ENCODE peak calls at places on chromosomes 12 and 14, in ten cellular contexts. Q is HCT116, F is AG10803, I is Peyer's patch, K is heart left ventricle, B is left ventricle myocardium inferior, O is lower leg skin, U is fibroblast of lung, D is OCI-LY7, X is transverse colon. V is an unnamed sample.

GRCh38 chr12:47277972-47278448 is 198.3 kb upstream of the AMIGO2 start:
- DNase-seq in Q (peak), F (peak), I (no peak), K (no peak), B (no peak), O (no peak), U (peak), D (no peak), X (no peak), V (peak)

GRCh38 chr14:96757456-96757855 is 39.7 kb upstream of the VRK1 start:
- DNase-seq in Q (no peak), F (no peak), I (no peak), K (no peak), B (no peak), O (peak), U (no peak), D (no peak), X (no peak), V (no peak)

GRCh38 chr14:36766974-36767373 is 105.3 kb downstream of the PAX9 start:
- DNase-seq in Q (no peak), F (no peak), I (no peak), K (no peak), B (no peak), O (no peak), U (no peak), D (no peak), X (no peak), V (no peak)

GRCh38 chr14:53955671-53956426 is 776 bp downstream of the BMP4 start:
- DNase-seq in Q (no peak), F (no peak), I (peak), K (peak), B (peak), O (peak), U (peak), D (no peak), X (peak), V (no peak)

GRCh38 chr14:67680941-67681340 is 6.5 kb upstream of the VTI1B start:
- DNase-seq in Q (no peak), F (no peak), I (no peak), K (no peak), B (no peak), O (no peak), U (no peak), D (no peak), X (no peak), V (no peak)

GRCh38 chr14:100824156-100824555 is 1.8 kb upstream of the MEG3 start:
- DNase-seq in Q (no peak), F (peak), I (no peak), K (peak), B (peak), O (no peak), U (peak), D (no peak), X (no peak), V (peak)

GRCh38 chr12:102061096-102061555 is 665 bp downstream of the WASHC3 start:
- DNase-seq in Q (no peak), F (peak), I (no peak), K (no peak), B (no peak), O (no peak), U (no peak), D (peak), X (no peak), V (peak)

GRCh38 chr14:20714593-20715250 is 26.2 kb downstream of the ANG start:
- DNase-seq in Q (no peak), F (peak), I (peak), K (peak), B (peak), O (peak), U (no peak), D (no peak), X (peak), V (peak)

GRCh38 chr14:55532645-55533309 is 47.2 kb upstream of the KTN1 start:
- DNase-seq in Q (no peak), F (no peak), I (no peak), K (no peak), B (no peak), O (no peak), U (no peak), D (no peak), X (no peak), V (no peak)

GRCh38 chr12:1915082-1915968 is 3.1 kb downstream of the CACNA2D4 start:
- DNase-seq in Q (no peak), F (no peak), I (no peak), K (no peak), B (no peak), O (peak), U (no peak), D (peak), X (no peak), V (no peak)

GRCh38 chr12:47268501-47269459 is 189.0 kb upstream of the AMIGO2 start:
- DNase-seq in Q (no peak), F (no peak), I (no peak), K (no peak), B (no peak), O (no peak), U (no peak), D (peak), X (no peak), V (no peak)

GRCh38 chr12:29067430-29067829 is 81.6 kb upstream of the FAR2 start:
- DNase-seq in Q (no peak), F (no peak), I (no peak), K (no peak), B (no peak), O (no peak), U (no peak), D (no peak), X (no peak), V (no peak)

GRCh38 chr14:22979748-22980392 is 2.5 kb downstream of the AJUBA start:
- DNase-seq in Q (no peak), F (no peak), I (no peak), K (no peak), B (no peak), O (no peak), U (no peak), D (no peak), X (no peak), V (no peak)

GRCh38 chr14:101956179-101956885 is 8.0 kb upstream of the DYNC1H1 start:
- DNase-seq in Q (no peak), F (no peak), I (peak), K (no peak), B (no peak), O (peak), U (no peak), D (no peak), X (no peak), V (no peak)

GRCh38 chr14:92348154-92348553 is 25.2 kb downstream of the SLC24A4 start:
- DNase-seq in Q (no peak), F (no peak), I (no peak), K (no peak), B (no peak), O (no peak), U (no peak), D (no peak), X (peak), V (no peak)

GRCh38 chr14:24848427-24848826 is 201.5 kb downstream of the STXBP6 start:
- DNase-seq in Q (no peak), F (peak), I (no peak), K (no peak), B (no peak), O (no peak), U (peak), D (no peak), X (no peak), V (peak)

GRCh38 chr12:2190085-2190484 is 137.3 kb downstream of the CACNA1C start:
- DNase-seq in Q (no peak), F (no peak), I (no peak), K (no peak), B (no peak), O (no peak), U (no peak), D (no peak), X (no peak), V (no peak)

GRCh38 chr12:129887047-129887568 is 16.7 kb downstream of the TMEM132D start:
- DNase-seq in Q (no peak), F (peak), I (no peak), K (no peak), B (no peak), O (no peak), U (peak), D (no peak), X (no peak), V (no peak)

GRCh38 chr14:22099942-22100763 is 426.5 kb upstream of the OR4E1 start:
- DNase-seq in Q (peak), F (peak), I (no peak), K (peak), B (peak), O (peak), U (peak), D (peak), X (peak), V (peak)

GRCh38 chr12:25942709-25943108 is 15.8 kb upstream of the RASSF8 start:
- DNase-seq in Q (no peak), F (peak), I (no peak), K (no peak), B (no peak), O (no peak), U (peak), D (no peak), X (no peak), V (no peak)

DNA sequence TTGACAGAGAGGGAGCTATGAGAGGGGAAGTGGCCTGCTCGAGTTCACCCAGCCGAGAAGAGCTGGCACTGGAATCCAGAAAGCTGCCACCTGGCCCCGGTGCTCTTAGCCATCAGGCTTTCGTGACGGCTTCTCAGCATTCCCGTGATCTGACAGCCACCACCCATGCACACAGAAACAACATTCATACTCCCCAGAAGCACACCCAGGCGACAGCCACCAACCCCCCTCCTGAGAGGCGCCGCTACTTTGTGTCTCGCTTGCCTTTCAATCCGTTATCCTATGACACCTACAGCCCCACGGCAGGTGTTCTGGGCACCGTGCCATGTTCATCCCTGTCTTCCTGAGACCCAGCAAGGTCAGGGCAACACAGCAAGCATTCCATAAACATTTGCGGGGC is 31.4 kb downstream of the PSMC1 start:
- DNase-seq in Q (no peak), F (no peak), I (no peak), K (no peak), B (no peak), O (peak), U (no peak), D (no peak), X (no peak), V (no peak)
- TF ChIP-seq CTCF in Q (no peak), F (no peak), I (no peak), K (no peak), B (no peak), O (no peak), U (no peak), D (no peak), X (no peak), V (no peak)

GRCh38 chr14:94594441-94594840 is 13.2 kb downstream of the SERPINA5 start:
- DNase-seq in Q (no peak), F (no peak), I (no peak), K (no peak), B (no peak), O (no peak), U (no peak), D (no peak), X (no peak), V (no peak)

GRCh38 chr14:94593749-94594431 is 12.7 kb downstream of the SERPINA5 start:
- DNase-seq in Q (no peak), F (no peak), I (no peak), K (no peak), B (no peak), O (no peak), U (no peak), D (no peak), X (no peak), V (no peak)

GRCh38 chr14:94592457-94592856 is 11.2 kb downstream of the SERPINA5 start:
- DNase-seq in Q (no peak), F (no peak), I (no peak), K (no peak), B (no peak), O (no peak), U (no peak), D (no peak), X (no peak), V (no peak)

GRCh38 chr14:94591871-94592270 is 10.6 kb downstream of the SERPINA5 start:
- DNase-seq in Q (no peak), F (no peak), I (no peak), K (no peak), B (no peak), O (no peak), U (no peak), D (no peak), X (no peak), V (no peak)

DNA sequence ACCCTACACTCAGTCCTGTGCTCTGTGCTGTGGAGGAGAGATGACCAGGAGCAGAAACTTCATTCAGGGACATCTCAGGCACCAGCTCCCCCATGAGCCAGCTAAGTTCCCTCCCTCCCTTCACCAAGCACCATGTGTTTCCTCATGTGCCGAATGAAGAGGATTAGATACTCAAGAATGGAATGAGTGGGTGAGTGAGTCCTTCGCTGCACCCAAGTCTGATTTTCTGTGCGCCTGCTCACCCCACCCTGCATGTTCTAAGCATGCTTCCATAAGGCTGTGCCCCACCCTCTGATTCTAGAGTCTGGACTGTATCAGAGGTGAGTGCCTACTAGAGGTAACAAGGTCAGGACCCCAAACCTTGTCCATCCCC is 12.1 kb downstream of the SERPINA5 start:
- DNase-seq in Q (no peak), F (no peak), I (no peak), K (no peak), B (no peak), O (no peak), U (no peak), D (no peak), X (no peak), V (no peak)
- H3K4me3 ChIP-seq in Q (no peak), F (no peak), I (no peak), K (no peak), B (no peak), O (no peak), U (no peak), D (no peak), X (no peak), V (no peak)

GRCh38 chr12:127819066-127819465 is 447.9 kb upstream of the TMEM132C start:
- DNase-seq in Q (no peak), F (peak), I (no peak), K (no peak), B (no peak), O (no peak), U (peak), D (no peak), X (no peak), V (no peak)

GRCh38 chr12:127820846-127821245 is 446.1 kb upstream of the TMEM132C start:
- DNase-seq in Q (no peak), F (no peak), I (no peak), K (no peak), B (no peak), O (no peak), U (no peak), D (no peak), X (no peak), V (no peak)

GRCh38 chr12:127822743-127823433 is 444.1 kb upstream of the TMEM132C start:
- DNase-seq in Q (no peak), F (no peak), I (no peak), K (no peak), B (peak), O (no peak), U (peak), D (peak), X (no peak), V (no peak)

DNA sequence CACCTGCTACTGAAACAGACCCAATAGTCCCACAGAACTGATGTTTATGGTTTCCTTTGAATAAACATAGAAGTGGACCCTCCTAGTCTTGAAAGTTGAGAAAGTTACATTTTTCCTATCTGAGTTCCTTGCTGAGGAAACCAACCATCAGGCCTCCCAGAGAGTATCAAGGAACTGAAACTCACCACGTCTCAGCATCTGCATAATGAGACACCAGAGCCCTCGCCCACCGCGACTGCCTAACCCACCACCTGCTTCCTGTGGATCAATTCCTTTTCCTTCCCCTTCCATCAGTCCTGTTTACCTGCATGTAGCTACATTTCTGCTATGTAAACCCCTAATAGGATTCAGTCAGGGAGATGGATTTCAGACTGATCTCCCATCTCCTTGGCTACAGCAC is 443.2 kb upstream of the TMEM132C start:
- DNase-seq in Q (no peak), F (no peak), I (no peak), K (no peak), B (no peak), O (no peak), U (no peak), D (peak), X (no peak), V (no peak)
- TF ChIP-seq CTCF in Q (no peak), F (no peak), I (no peak), K (no peak), B (no peak), O (no peak), U (no peak), D (no peak), X (no peak), V (no peak)

DNA sequence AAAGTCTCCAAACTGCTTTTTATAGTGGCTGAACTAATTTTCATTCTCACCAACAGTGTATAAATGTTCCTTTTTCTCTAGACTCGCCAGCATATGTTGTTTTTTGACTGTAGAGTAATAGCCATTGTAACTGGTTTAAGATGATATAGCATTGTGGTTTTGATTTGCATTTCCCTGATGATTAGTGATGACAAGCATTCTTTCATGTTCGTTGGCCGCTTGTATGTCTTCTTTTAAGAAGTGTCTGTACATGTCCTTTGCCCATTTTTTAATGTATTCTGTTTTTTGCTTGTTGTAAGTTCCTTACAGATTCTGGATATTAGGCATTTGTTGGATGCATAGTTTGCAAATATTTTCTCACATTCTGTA is 404.9 kb downstream of the FLRT2 start:
- DNase-seq in Q (no peak), F (no peak), I (no peak), K (no peak), B (no peak), O (no peak), U (peak), D (peak), X (no peak), V (no peak)
- H3K4me3 ChIP-seq in Q (no peak), F (peak), I (peak), K (peak), B (peak), O (no peak), U (no peak), D (peak), X (peak), V (peak)

GRCh38 chr12:50039151-50039835 is 14.0 kb upstream of the RACGAP1 start:
- DNase-seq in Q (peak), F (peak), I (peak), K (peak), B (peak), O (peak), U (peak), D (peak), X (peak), V (peak)
- TF ChIP-seq CTCF in Q (peak), F (peak), I (peak), K (peak), B (peak), O (no peak), U (peak), D (peak), X (peak), V (peak)

DNA sequence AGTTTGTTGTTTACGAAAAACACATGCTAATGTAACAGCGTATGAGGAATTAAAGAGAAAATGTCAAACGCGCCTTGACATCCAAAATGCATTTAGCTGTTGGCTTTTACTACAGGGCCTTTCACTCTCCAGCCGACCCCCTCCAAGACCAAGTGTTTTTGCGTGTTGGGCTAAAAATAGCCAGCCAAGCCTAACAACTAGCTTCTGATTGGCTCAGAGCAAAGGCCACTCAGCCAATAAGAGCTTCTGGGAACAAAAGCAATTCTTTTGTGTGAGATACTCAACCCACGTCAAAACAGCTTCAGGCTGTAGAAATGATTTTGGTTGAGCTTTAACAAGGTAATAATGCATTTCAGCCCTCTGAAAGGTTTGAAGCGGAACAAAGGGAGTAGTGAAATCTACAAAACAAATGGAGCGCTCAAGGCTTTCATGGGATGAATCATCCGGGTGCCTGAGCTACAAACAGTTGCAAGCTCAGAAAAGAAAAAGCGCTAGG is 198.7 kb upstream of the DCN start:
- DNase-seq in Q (no peak), F (peak), I (no peak), K (peak), B (peak), O (no peak), U (peak), D (no peak), X (no peak), V (peak)
- H3K4me3 ChIP-seq in Q (no peak), F (peak), I (no peak), K (peak), B (peak), O (no peak), U (peak), D (no peak), X (peak), V (peak)

DNA sequence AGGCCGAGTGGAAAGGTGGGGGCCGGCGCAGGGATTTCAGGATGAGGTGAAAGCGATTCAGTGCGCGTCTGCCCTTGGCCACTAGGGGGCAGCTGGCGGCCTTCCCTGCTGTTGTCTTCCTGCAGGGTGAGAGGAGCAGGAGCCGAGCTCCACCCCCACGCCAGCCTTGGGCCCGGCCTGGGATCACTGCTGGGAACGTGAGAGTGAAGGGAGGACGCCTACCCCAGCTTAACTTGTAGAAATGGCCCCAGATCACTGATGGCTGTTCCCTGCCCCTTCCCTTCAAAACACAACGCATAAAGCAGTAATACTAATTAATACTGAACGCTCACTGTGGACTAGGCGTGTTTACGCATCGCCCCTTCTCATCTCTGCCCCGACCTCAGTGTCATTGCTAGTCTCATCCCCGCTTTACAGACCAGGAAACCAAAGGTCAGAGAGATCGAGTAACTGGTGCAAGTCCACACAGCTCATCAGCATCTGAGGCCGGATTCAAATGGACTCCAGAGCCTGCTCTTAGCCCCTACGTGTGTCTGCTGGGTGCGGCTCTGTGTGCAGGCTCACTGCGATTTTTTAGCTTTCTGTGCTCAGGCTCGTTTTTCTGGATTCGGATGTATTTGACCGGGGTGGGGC is 24.3 kb downstream of the MVK start:
- DNase-seq in Q (peak), F (peak), I (peak), K (peak), B (peak), O (peak), U (peak), D (peak), X (peak), V (peak)
- TF ChIP-seq CTCF in Q (peak), F (peak), I (peak), K (peak), B (peak), O (no peak), U (peak), D (peak), X (peak), V (peak)

DNA sequence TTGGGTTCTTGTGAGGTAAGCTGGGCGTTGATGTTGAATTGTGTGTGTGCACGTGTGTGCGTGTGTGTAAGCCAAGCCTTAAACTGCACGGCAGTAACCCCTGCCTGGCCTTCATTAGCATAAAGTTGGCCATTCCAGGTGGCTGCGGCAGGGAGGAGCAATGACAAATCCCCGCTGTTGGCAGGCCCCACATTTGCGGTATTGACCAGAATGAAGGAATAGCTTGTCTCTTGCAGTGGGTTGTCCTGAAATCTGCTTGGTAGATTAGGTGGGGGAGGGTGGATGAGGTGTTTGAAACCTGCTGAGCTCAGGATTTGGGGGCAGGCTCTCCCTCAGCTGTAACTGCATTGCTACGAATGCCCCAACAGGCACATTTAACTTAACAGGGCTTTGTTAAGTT is 7.3 kb downstream of the VSX2 start:
- DNase-seq in Q (no peak), F (no peak), I (no peak), K (no peak), B (no peak), O (no peak), U (no peak), D (no peak), X (no peak), V (no peak)
- H3K4me3 ChIP-seq in Q (no peak), F (no peak), I (no peak), K (no peak), B (no peak), O (no peak), U (no peak), D (no peak), X (no peak), V (no peak)

V was measured in cardiac fibroblast.